ENCODE peak calls at places on chromosomes 11 and 22, in eight cellular contexts. Y is esophagus muscularis mucosa, R is A673, L is heart right ventricle, G is cardiac muscle cell, T is cardiac fibroblast, A is kidney, Q is ovary. H is an unnamed sample.

GRCh38 chr22:27107824-27108223 is 450.4 kb downstream of the MIAT start:
- DNase-seq in Y (no peak), R (peak), L (peak), G (peak), T (peak), A (peak), Q (peak), H (peak)

GRCh38 chr11:126062679-126063509 is at the start of gene CDON:
- DNase-seq in Y (peak), R (peak), L (peak), G (peak), T (peak), A (peak), Q (peak), H (peak)

GRCh38 chr11:125020342-125020741 is 42.8 kb upstream of the SLC37A2 start:
- DNase-seq in Y (no peak), R (no peak), L (no peak), G (no peak), T (no peak), A (no peak), Q (no peak), H (no peak)

GRCh38 chr11:15675683-15676082 is 561.0 kb downstream of the INSC start:
- DNase-seq in Y (no peak), R (no peak), L (no peak), G (peak), T (peak), A (no peak), Q (no peak), H (peak)

GRCh38 chr11:15901790-15902189 is 454.6 kb downstream of the SOX6 start:
- DNase-seq in Y (no peak), R (no peak), L (no peak), G (no peak), T (no peak), A (no peak), Q (no peak), H (no peak)

GRCh38 chr11:72970557-72971118 is 156.4 kb downstream of the ATG16L2 start:
- DNase-seq in Y (no peak), R (no peak), L (no peak), G (peak), T (no peak), A (no peak), Q (no peak), H (no peak)

GRCh38 chr22:45096256-45096907 is 67.3 kb upstream of the NUP50 start:
- DNase-seq in Y (no peak), R (peak), L (no peak), G (peak), T (peak), A (no peak), Q (peak), H (peak)

GRCh38 chr11:12007769-12008737 is at the start of gene DKK3:
- DNase-seq in Y (no peak), R (no peak), L (peak), G (no peak), T (peak), A (no peak), Q (peak), H (no peak)

GRCh38 chr22:50016988-50017700 is 4.6 kb upstream of the IL17REL start:
- DNase-seq in Y (no peak), R (no peak), L (no peak), G (no peak), T (no peak), A (peak), Q (no peak), H (no peak)

GRCh38 chr11:82229346-82229745 is 504.3 kb downstream of the FAM181B start:
- DNase-seq in Y (no peak), R (peak), L (no peak), G (peak), T (peak), A (no peak), Q (no peak), H (peak)

GRCh38 chr11:44356351-44356750 is 46.4 kb upstream of the ALX4 start:
- DNase-seq in Y (no peak), R (peak), L (no peak), G (no peak), T (no peak), A (no peak), Q (no peak), H (no peak)

GRCh38 chr11:7971846-7972245 is 6.6 kb upstream of the NLRP10 start:
- DNase-seq in Y (no peak), R (no peak), L (no peak), G (peak), T (peak), A (no peak), Q (no peak), H (peak)

GRCh38 chr11:7968686-7969085 is 3.4 kb upstream of the NLRP10 start:
- DNase-seq in Y (no peak), R (no peak), L (no peak), G (no peak), T (no peak), A (no peak), Q (no peak), H (peak)

GRCh38 chr11:7967097-7967496 is 1.9 kb upstream of the NLRP10 start:
- DNase-seq in Y (no peak), R (no peak), L (no peak), G (no peak), T (no peak), A (no peak), Q (no peak), H (peak)

GRCh38 chr11:7967826-7968225 is 2.6 kb upstream of the NLRP10 start:
- DNase-seq in Y (no peak), R (no peak), L (no peak), G (no peak), T (no peak), A (no peak), Q (no peak), H (peak)

DNA sequence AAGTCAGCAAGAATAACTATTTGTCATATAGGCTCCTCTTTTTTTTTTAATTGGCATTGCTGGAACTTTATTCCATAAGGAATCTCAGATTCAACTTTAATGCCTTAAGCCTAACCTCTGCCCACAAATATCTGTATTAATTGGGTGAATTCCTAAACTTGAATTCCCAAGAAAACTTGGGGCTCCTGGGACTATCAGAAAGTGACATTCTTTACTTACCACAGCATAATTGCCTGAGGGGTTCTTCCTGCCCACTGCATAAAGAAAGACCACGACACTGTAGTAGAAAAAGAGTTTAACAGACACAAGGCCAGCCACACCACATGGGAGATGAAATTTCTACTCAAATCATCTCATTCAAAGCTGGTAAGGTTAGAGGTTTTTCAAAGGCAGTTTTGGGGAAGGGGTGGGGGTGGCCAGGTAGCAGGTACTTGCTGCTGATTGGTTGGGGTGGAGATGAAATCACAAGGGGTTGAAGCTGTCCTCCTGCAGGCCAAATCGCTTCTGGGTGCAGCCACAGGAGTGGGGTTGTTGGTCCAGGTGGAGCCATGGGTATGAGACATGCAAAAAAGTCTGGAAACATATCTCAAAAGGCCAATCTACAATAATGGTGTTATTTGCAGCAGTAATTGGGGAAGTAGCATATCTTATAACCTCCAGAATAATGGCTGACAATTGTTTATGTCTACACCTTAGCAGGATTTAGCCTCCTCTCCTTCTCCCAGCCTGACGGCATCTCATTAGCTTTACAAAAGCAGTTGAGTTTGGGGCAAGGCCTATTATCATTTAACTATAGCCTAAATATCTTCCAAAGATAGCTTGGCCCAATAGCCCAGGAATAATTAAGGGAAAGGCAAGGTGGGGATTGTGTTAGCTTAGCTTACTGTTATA is 4.8 kb upstream of the NLRP10 start:
- DNase-seq in Y (no peak), R (no peak), L (no peak), G (no peak), T (no peak), A (no peak), Q (no peak), H (no peak)
- H3K4me3 ChIP-seq in Y (no peak), R (no peak), L (no peak), G (no peak), T (no peak), A (no peak), Q (no peak), H (no peak)

GRCh38 chr11:69640995-69641581 is at the start of gene CCND1:
- DNase-seq in Y (no peak), R (peak), L (peak), G (peak), T (peak), A (peak), Q (no peak), H (peak)
- TF ChIP-seq CTCF in Y (peak), R (peak), L (no peak), G (peak), T (peak), A (no peak), Q (no peak), H (peak)

GRCh38 chr11:57235761-57236703 is 1.0 kb downstream of the APLNR start:
- DNase-seq in Y (no peak), R (no peak), L (no peak), G (no peak), T (no peak), A (no peak), Q (no peak), H (no peak)
- H3K4me3 ChIP-seq in Y (no peak), R (no peak), L (peak), G (peak), T (no peak), A (peak), Q (no peak), H (no peak)

GRCh38 chr22:46201059-46201757 is 48.9 kb downstream of the CDPF1 start:
- DNase-seq in Y (no peak), R (no peak), L (no peak), G (no peak), T (no peak), A (no peak), Q (no peak), H (no peak)
- TF ChIP-seq CTCF in Y (no peak), R (no peak), L (no peak), G (no peak), T (no peak), A (no peak), Q (no peak), H (no peak)

GRCh38 chr11:7020183-7020917 is at the start of the genes NLRP14 and ZNF214:
- DNase-seq in Y (peak), R (peak), L (peak), G (peak), T (peak), A (peak), Q (peak), H (peak)

GRCh38 chr11:7019500-7020182 is 505 bp downstream of the ZNF214 start:
- DNase-seq in Y (no peak), R (no peak), L (peak), G (peak), T (peak), A (peak), Q (peak), H (no peak)

GRCh38 chr11:7016011-7016410 is 4.1 kb downstream of the ZNF214 start:
- DNase-seq in Y (no peak), R (no peak), L (no peak), G (no peak), T (no peak), A (no peak), Q (no peak), H (no peak)

GRCh38 chr11:7021318-7021717 is 1.0 kb downstream of the NLRP14 start:
- DNase-seq in Y (no peak), R (no peak), L (no peak), G (no peak), T (no peak), A (no peak), Q (no peak), H (no peak)
- H3K4me3 ChIP-seq in Y (no peak), R (no peak), L (no peak), G (no peak), T (no peak), A (peak), Q (no peak), H (no peak)

GRCh38 chr11:68690671-68691401 is 6.5 kb downstream of the GAL start:
- DNase-seq in Y (no peak), R (no peak), L (no peak), G (no peak), T (no peak), A (no peak), Q (no peak), H (no peak)
- TF ChIP-seq CTCF in Y (no peak), R (peak), L (no peak), G (no peak), T (no peak), A (no peak), Q (no peak), H (no peak)

GRCh38 chr22:18091478-18091877 is 13.7 kb downstream of the PEX26 start:
- DNase-seq in Y (no peak), R (no peak), L (no peak), G (no peak), T (no peak), A (no peak), Q (no peak), H (no peak)
- H3K4me3 ChIP-seq in Y (peak), R (no peak), L (no peak), G (no peak), T (peak), A (peak), Q (peak), H (peak)